ENCODE peak calls at places on chromosomes 11 and 22, in ten cellular contexts. X, U, O, N, E, V, P, I, A and F are unnamed samples.

GRCh38 chr11:12117200-12117995 is 7.0 kb downstream of the MICAL2 start:
- DNase-seq in V (no peak), O (no peak), X (no peak), U (no peak), I (no peak), A (no peak), N (no peak), P (no peak), E (no peak), F (no peak)

GRCh38 chr11:130088217-130088616 is 18.5 kb downstream of the APLP2 start:
- DNase-seq in P (no peak), N (no peak), E (no peak), U (no peak), A (no peak), O (no peak), X (no peak), V (no peak), I (no peak), F (no peak)

GRCh38 chr11:77475206-77475605 is 1.3 kb upstream of the PAK1 start:
- DNase-seq in V (no peak), E (no peak), N (no peak), U (no peak), A (no peak), X (no peak), O (no peak), I (no peak), P (no peak), F (no peak)

GRCh38 chr11:68942751-68943271 is 38.0 kb downstream of the MRGPRD start:
- DNase-seq in E (no peak), A (no peak), V (no peak), P (no peak), O (no peak), I (no peak), U (no peak), X (peak; percentile 63), N (no peak), F (no peak)

GRCh38 chr11:33227578-33228261 is 29.5 kb upstream of the HIPK3 start:
- DNase-seq in P (no peak), A (no peak), N (no peak), X (no peak), V (no peak), E (no peak), O (no peak), I (no peak), U (no peak), F (peak; percentile 32)

GRCh38 chr22:23715811-23716355 is 25.1 kb downstream of the RGL4 start:
- DNase-seq in A (no peak), U (no peak), O (no peak), N (no peak), V (no peak), P (no peak), I (no peak), X (no peak), E (no peak), F (no peak)

GRCh38 chr22:20606041-20606783 is 98.8 kb downstream of the MED15 start:
- DNase-seq in E (peak; percentile 31), U (peak; percentile 64), V (peak; percentile 6), X (peak; percentile 84), N (no peak), I (no peak), O (peak; percentile 29), A (peak; percentile 47), P (no peak), F (peak; percentile 31)

GRCh38 chr11:117010808-117011540 is 87.3 kb downstream of the SIK3 start:
- DNase-seq in V (peak; percentile 68), X (no peak), O (no peak), E (peak; percentile 92), A (no peak), P (peak; percentile 51), N (no peak), U (no peak), I (no peak), F (peak; percentile 90)

GRCh38 chr22:21099578-21099977 is 53.8 kb downstream of the LRRC74B start:
- DNase-seq in N (no peak), E (no peak), P (no peak), I (no peak), X (no peak), A (no peak), O (no peak), U (no peak), V (no peak), F (no peak)

GRCh38 chr22:17943533-17944204 is 80.7 kb downstream of the MICAL3 start:
- DNase-seq in P (no peak), N (no peak), X (no peak), V (no peak), I (no peak), O (no peak), E (no peak), U (peak; percentile 53), A (no peak), F (no peak)

GRCh38 chr11:86355256-86355655 is 19.4 kb upstream of the CCDC81 start:
- DNase-seq in O (no peak), X (no peak), N (no peak), P (no peak), U (no peak), V (no peak), A (no peak), I (no peak), E (no peak), F (no peak)

GRCh38 chr11:107669156-107669740 is 42.6 kb downstream of the SLN start:
- DNase-seq in U (no peak), E (peak; percentile 18), O (no peak), P (no peak), I (no peak), X (no peak), V (no peak), N (no peak), A (no peak), F (no peak)

GRCh38 chr11:87298155-87298554 is 260.4 kb downstream of the TMEM135 start:
- DNase-seq in A (no peak), P (no peak), X (no peak), N (no peak), I (no peak), O (no peak), V (no peak), E (no peak), U (no peak), F (no peak)

GRCh38 chr11:75347781-75348613 is 3.5 kb downstream of the ARRB1 start:
- DNase-seq in A (no peak), E (peak; percentile 96), O (no peak), P (no peak), X (no peak), I (no peak), V (peak; percentile 41), N (no peak), U (peak; percentile 52), F (peak; percentile 81)

GRCh38 chr22:21108379-21109115 is 62.8 kb downstream of the LRRC74B start:
- DNase-seq in A (no peak), U (no peak), P (no peak), O (no peak), I (no peak), X (no peak), V (no peak), N (no peak), E (no peak), F (no peak)

GRCh38 chr11:17389205-17389956 is 922 bp upstream of the KCNJ11 start:
- DNase-seq in X (peak; percentile 80), P (no peak), I (peak; percentile 95), A (peak; percentile 78), U (peak; percentile 76), O (peak; percentile 54), N (no peak), V (no peak), E (peak; percentile 57), F (peak; percentile 21)

GRCh38 chr22:32764330-32765116 is 37.0 kb upstream of the TIMP3 start:
- DNase-seq in V (no peak), O (no peak), U (peak; percentile 38), X (no peak), A (peak; percentile 37), I (peak; percentile 84), P (no peak), N (no peak), E (peak; percentile 44), F (no peak)

GRCh38 chr11:111360150-111361043 is 18.7 kb downstream of the POU2AF1 start:
- DNase-seq in A (no peak), I (no peak), O (no peak), N (no peak), U (peak; percentile 89), V (no peak), P (no peak), X (no peak), E (no peak), F (no peak)

GRCh38 chr22:19604711-19605268 is 80.6 kb upstream of the CLDN5 start:
- DNase-seq in X (no peak), I (no peak), U (no peak), E (no peak), V (no peak), O (no peak), N (no peak), A (no peak), P (no peak), F (no peak)

GRCh38 chr22:23520875-23521441 is 59.1 kb downstream of the IGLL1 start:
- DNase-seq in X (no peak), E (no peak), V (no peak), N (no peak), P (no peak), A (peak; percentile 25), U (peak; percentile 55), I (peak; percentile 42), O (no peak), F (no peak)

GRCh38 chr11:62054484-62055121 is 69.2 kb upstream of the INCENP start:
- DNase-seq in N (no peak), O (no peak), I (no peak), V (peak; percentile 12), X (no peak), A (no peak), P (no peak), E (peak; percentile 59), U (peak; percentile 60), F (no peak)

GRCh38 chr11:111792955-111793500 is 26.8 kb upstream of the PPP2R1B start:
- DNase-seq in E (no peak), P (no peak), O (no peak), X (no peak), N (no peak), V (no peak), I (no peak), U (no peak), A (no peak), F (no peak)

GRCh38 chr11:117794772-117795629 is 2.0 kb downstream of the DSCAML1 start:
- DNase-seq in U (no peak), N (no peak), A (no peak), V (no peak), P (no peak), X (no peak), E (no peak), I (no peak), O (no peak), F (no peak)

GRCh38 chr22:39514373-39514973 is 5.9 kb upstream of the ATF4 start:
- DNase-seq in X (no peak), N (no peak), A (peak; percentile 75), O (no peak), U (peak; percentile 74), I (no peak), E (no peak), V (no peak), P (no peak), F (no peak)